ENCODE peak calls at places on chromosome 2, in nine cellular contexts. L is keratinocyte, T is iPS-NIHi11, K is right cardiac atrium, D is ELR, I is T-helper 22 cell, C is hypothalamus, G is endothelial cell, J is HEK293T. V is an unnamed sample.

GRCh38 chr2:101974663-101975062 is 17.1 kb upstream of the IL1R2 start:
- DNase-seq in L (no peak), T (no peak), K (no peak), D (peak), I (no peak), C (no peak), G (no peak), J (no peak), V (no peak)

GRCh38 chr2:172333206-172333605 is 94.2 kb upstream of the ITGA6 start:
- DNase-seq in L (no peak), T (no peak), K (no peak), D (no peak), I (no peak), C (no peak), G (no peak), J (no peak), V (no peak)

GRCh38 chr2:27264753-27265535 is 2.1 kb upstream of the SLC30A3 start:
- DNase-seq in L (no peak), T (peak), K (peak), D (peak), I (peak), C (peak), G (peak), J (peak), V (no peak)

GRCh38 chr2:226320073-226320948 is 479.3 kb downstream of the IRS1 start:
- DNase-seq in L (no peak), T (no peak), K (no peak), D (no peak), I (no peak), C (no peak), G (no peak), J (no peak), V (no peak)

GRCh38 chr2:175312137-175312536 is 130.6 kb upstream of the ATP5MC3 start:
- DNase-seq in L (no peak), T (no peak), K (no peak), D (no peak), I (no peak), C (no peak), G (no peak), J (no peak), V (no peak)

GRCh38 chr2:71597749-71598148 is 144.4 kb downstream of the DYSF start:
- DNase-seq in L (no peak), T (no peak), K (no peak), D (peak), I (no peak), C (no peak), G (no peak), J (no peak), V (no peak)

GRCh38 chr2:57205241-57205640 is 841.4 kb upstream of the VRK2 start:
- DNase-seq in L (no peak), T (no peak), K (no peak), D (no peak), I (no peak), C (no peak), G (no peak), J (no peak), V (no peak)

GRCh38 chr2:170878505-170878904 is 50.5 kb upstream of the GORASP2 start:
- DNase-seq in L (no peak), T (no peak), K (no peak), D (no peak), I (no peak), C (no peak), G (no peak), J (no peak), V (no peak)

GRCh38 chr2:134167015-134167414 is 86.9 kb upstream of the MGAT5 start:
- DNase-seq in L (no peak), T (no peak), K (no peak), D (no peak), I (no peak), C (no peak), G (no peak), J (no peak), V (no peak)